ENCODE peak calls at places on chromosomes 1 and 21, in ten cellular contexts. A is caudate nucleus; I is H54; S is lung microvascular endothelial cell; M is AG09319; P is NCI-H2171 treated with DMSO at 0.1 percent for 48 hours; Z is stimulated activated CD4-positive, alpha-beta T cell treated with anti-CD3 and anti-CD28 coated beads, Interleukin-12 subunit alpha, Interleukin-12 subunit beta, amount 100 ng/mL, for 4 hours; X is HTR-8/SVneo; K is renal cortical epithelial cell; B is glomerular endothelial cell. E is an unnamed sample.

GRCh38 chr1:39183503-39184353 is 20.8 kb upstream of the MACF1 start:
- DNase-seq in Z (peak; percentile 65), K (peak; percentile 98), P (no peak), A (peak; percentile 18), B (no peak), X (peak; percentile 74), S (peak; percentile 92), M (no peak), I (peak; percentile 67), E (peak; percentile 94)

GRCh38 chr1:86948212-86948611 is 33.8 kb downstream of the HS2ST1 start:
- DNase-seq in Z (no peak), P (no peak), S (no peak), X (no peak), B (no peak), K (no peak), M (no peak), A (no peak), I (no peak), E (no peak)

GRCh38 chr1:50488876-50489275 is 65.6 kb upstream of the DMRTA2 start:
- DNase-seq in I (no peak), B (no peak), Z (no peak), K (no peak), M (no peak), S (no peak), X (no peak), A (no peak), P (no peak), E (no peak)

GRCh38 chr1:168739908-168740307 is 10.9 kb upstream of the DPT start:
- DNase-seq in P (no peak), S (no peak), X (no peak), A (no peak), M (no peak), B (no peak), K (no peak), I (no peak), Z (no peak), E (no peak)

GRCh38 chr1:74427676-74428075 is 84.7 kb downstream of the LRRC53 start:
- DNase-seq in X (no peak), P (no peak), M (no peak), I (no peak), S (no peak), Z (no peak), A (no peak), K (no peak), B (no peak), E (no peak)

GRCh38 chr1:23395162-23395724 is 25.6 kb upstream of the ZNF436 start:
- DNase-seq in X (no peak), P (no peak), I (no peak), B (no peak), Z (no peak), A (no peak), M (no peak), K (no peak), S (no peak), E (no peak)

GRCh38 chr1:199291022-199291740 is 652.3 kb downstream of the PTPRC start:
- DNase-seq in X (no peak), A (no peak), S (no peak), M (no peak), K (no peak), B (no peak), I (no peak), P (no peak), Z (no peak), E (no peak)

GRCh38 chr1:50976111-50976889 is 6.3 kb downstream of the CDKN2C start:
- DNase-seq in K (no peak), Z (no peak), M (no peak), I (no peak), S (no peak), A (no peak), P (peak; percentile 67), B (no peak), X (no peak), E (peak; percentile 46)

GRCh38 chr21:41367598-41368360 is 6.0 kb downstream of the MX2 start:
- DNase-seq in I (no peak), B (no peak), Z (no peak), K (no peak), M (no peak), S (no peak), P (no peak), X (no peak), A (no peak), E (no peak)

GRCh38 chr1:225848044-225848955 is 33.9 kb downstream of the TMEM63A start:
- DNase-seq in M (no peak), I (no peak), B (no peak), P (peak; percentile 91), S (no peak), X (no peak), Z (no peak), A (peak; percentile 46), K (no peak), E (peak; percentile 22)

GRCh38 chr1:59146651-59147358 is 150.1 kb upstream of the FGGY start:
- DNase-seq in S (peak; percentile 68), Z (peak; percentile 21), M (no peak), I (peak; percentile 46), K (peak; percentile 52), P (no peak), A (no peak), B (no peak), X (no peak), E (no peak)

GRCh38 chr1:28509705-28510349 is 4.0 kb downstream of the RCC1 start:
- DNase-seq in I (no peak), X (no peak), M (no peak), P (peak; percentile 15), S (no peak), K (no peak), Z (peak; percentile 45), B (no peak), A (no peak), E (peak; percentile 49)

GRCh38 chr1:244187310-244187709 is 136.2 kb downstream of the ZBTB18 start:
- DNase-seq in A (peak; percentile 2), S (no peak), P (no peak), B (no peak), X (no peak), K (no peak), I (no peak), M (no peak), Z (no peak), E (no peak)

GRCh38 chr21:41834252-41834925 is 44.8 kb downstream of the PRDM15 start:
- DNase-seq in X (no peak), S (no peak), M (no peak), I (no peak), B (no peak), P (no peak), A (no peak), Z (no peak), K (no peak), E (no peak)

GRCh38 chr1:84415386-84415785 is 17.1 kb downstream of the DNASE2B start:
- DNase-seq in M (no peak), Z (no peak), S (peak; percentile 52), K (peak; percentile 45), A (no peak), P (no peak), B (no peak), X (no peak), I (no peak), E (no peak)

GRCh38 chr1:11501906-11502485 is 23.0 kb downstream of the DISP3 start:
- DNase-seq in M (no peak), S (no peak), P (no peak), B (no peak), Z (no peak), X (no peak), I (no peak), A (no peak), K (no peak), E (no peak)

GRCh38 chr1:4931486-4931885 is 277.1 kb downstream of the AJAP1 start:
- DNase-seq in P (no peak), Z (no peak), A (no peak), K (peak; percentile 13), X (no peak), I (no peak), M (no peak), B (no peak), S (no peak), E (no peak)

GRCh38 chr1:87119741-87120140 is 205.3 kb downstream of the HS2ST1 start:
- DNase-seq in P (no peak), X (no peak), I (no peak), M (no peak), K (no peak), Z (no peak), A (no peak), B (no peak), S (no peak), E (no peak)

GRCh38 chr1:193181526-193181925 is 4.9 kb downstream of the B3GALT2 start:
- DNase-seq in M (no peak), I (no peak), B (no peak), S (no peak), K (peak; percentile 55), X (no peak), A (no peak), P (no peak), Z (no peak), E (no peak)

GRCh38 chr1:184191181-184191601 is 139.7 kb downstream of the TSEN15 start:
- DNase-seq in I (no peak), A (no peak), Z (no peak), S (peak; percentile 65), P (peak; percentile 82), M (peak; percentile 58), B (no peak), K (no peak), X (no peak), E (peak; percentile 4)

GRCh38 chr1:13832536-13832935 is 132.5 kb downstream of the PRDM2 start:
- DNase-seq in S (no peak), B (no peak), K (no peak), I (no peak), P (peak; percentile 29), A (no peak), M (no peak), Z (no peak), X (no peak), E (no peak)

GRCh38 chr1:62280150-62280549 is 39.1 kb downstream of the KANK4 start:
- DNase-seq in Z (no peak), A (no peak), P (peak; percentile 33), I (no peak), X (no peak), M (no peak), S (no peak), K (no peak), B (no peak), E (peak; percentile 59)

GRCh38 chr1:209597496-209597895 is 14.0 kb downstream of the CAMK1G start:
- DNase-seq in S (peak; percentile 91), X (no peak), M (no peak), A (no peak), B (no peak), I (no peak), Z (no peak), P (no peak), K (no peak), E (peak; percentile 91)

GRCh38 chr1:24248859-24249258 is 61.8 kb upstream of the IFNLR1 start:
- DNase-seq in X (no peak), Z (no peak), A (no peak), I (no peak), P (peak; percentile 4), M (no peak), K (no peak), S (no peak), B (no peak), E (peak; percentile 14)

GRCh38 chr1:1899266-1899966 is 8.5 kb upstream of the GNB1 start:
- DNase-seq in X (no peak), B (no peak), K (no peak), Z (no peak), P (no peak), I (no peak), S (no peak), A (no peak), M (no peak), E (no peak)

GRCh38 chr1:91546301-91546581 is 45.6 kb downstream of the CDC7 start:
- DNase-seq in Z (no peak), P (no peak), M (no peak), B (no peak), S (no peak), K (no peak), X (no peak), A (no peak), I (no peak), E (no peak)

GRCh38 chr1:83077411-83077810 is 921.5 kb downstream of the TTLL7 start:
- DNase-seq in M (no peak), S (no peak), B (no peak), P (no peak), I (no peak), Z (no peak), X (no peak), K (no peak), A (no peak), E (peak; percentile 56)

GRCh38 chr1:201999625-202000238 is 10.7 kb upstream of the ELF3 start:
- DNase-seq in Z (no peak), I (peak; percentile 65), X (peak; percentile 70), A (no peak), M (no peak), S (peak; percentile 57), P (peak; percentile 86), K (peak; percentile 61), B (no peak), E (peak; percentile 70)

E was measured in A673.